ENCODE peak calls at places on chromosome 2, in five cellular contexts. W is epithelial cell of esophagus, M is mesendoderm, V is OCI-LY7, L is kidney. G is an unnamed sample.

GRCh38 chr2:240988146-240988545 is 10.3 kb upstream of the SNED1 start:
- DNase-seq in W (peak; percentile 21), M (peak; percentile 54), V (no peak), L (peak; percentile 32), G (no peak)

GRCh38 chr2:146324954-146325353 is 1519.9 kb upstream of the ACVR2A start:
- DNase-seq in W (peak; percentile 76), M (no peak), V (no peak), L (no peak), G (no peak)

GRCh38 chr2:15363142-15363541 is 198.0 kb downstream of the NBAS start:
- DNase-seq in W (peak; percentile 81), M (peak; percentile 60), V (no peak), L (no peak), G (no peak)

GRCh38 chr2:172427990-172428840 is 829 bp downstream of the ITGA6 start:
- DNase-seq in W (no peak), M (peak; percentile 78), V (no peak), L (peak; percentile 86), G (peak; percentile 77)

GRCh38 chr2:223688094-223688835 is 86.1 kb upstream of the SCG2 start:
- DNase-seq in W (no peak), M (peak; percentile 93), V (no peak), L (no peak), G (peak; percentile 30)

GRCh38 chr2:44770221-44771187 is 171.0 kb upstream of the SIX3 start:
- DNase-seq in W (no peak), M (no peak), V (no peak), L (no peak), G (no peak)

GRCh38 chr2:200787351-200788128 is 24.2 kb upstream of the BZW1 start:
- DNase-seq in W (peak; percentile 98), M (no peak), V (no peak), L (no peak), G (no peak)

GRCh38 chr2:105822186-105822585 is 77.5 kb downstream of the NCK2 start:
- DNase-seq in W (no peak), M (no peak), V (no peak), L (no peak), G (peak; percentile 28)

GRCh38 chr2:166375736-166376487 is at the start of gene SCN9A:
- DNase-seq in W (peak; percentile 70), M (peak; percentile 89), V (no peak), L (peak; percentile 91), G (peak; percentile 73)

GRCh38 chr2:101617786-101618185 is 79.7 kb upstream of the MAP4K4 start:
- DNase-seq in W (no peak), M (no peak), V (no peak), L (no peak), G (no peak)

GRCh38 chr2:220959391-220959802 is 612.7 kb downstream of the EPHA4 start:
- DNase-seq in W (no peak), M (no peak), V (no peak), L (no peak), G (no peak)

GRCh38 chr2:73827018-73827417 is 1.7 kb upstream of the STAMBP start:
- DNase-seq in W (peak; percentile 67), M (no peak), V (peak; percentile 60), L (no peak), G (peak; percentile 31)

GRCh38 chr2:96156011-96156820 is 11.0 kb upstream of the DUSP2 start:
- DNase-seq in W (no peak), M (no peak), V (no peak), L (peak; percentile 16), G (no peak)

GRCh38 chr2:105741216-105741615 is 3.5 kb upstream of the NCK2 start:
- DNase-seq in W (no peak), M (no peak), V (no peak), L (no peak), G (no peak)

GRCh38 chr2:60926751-60927568 is 45.6 kb downstream of the REL start:
- DNase-seq in W (peak; percentile 17), M (no peak), V (no peak), L (no peak), G (no peak)

GRCh38 chr2:137333386-137333972 is 568.1 kb downstream of the THSD7B start:
- DNase-seq in W (peak; percentile 70), M (no peak), V (no peak), L (no peak), G (no peak)

GRCh38 chr2:147639891-147640290 is 204.9 kb upstream of the ACVR2A start:
- DNase-seq in W (no peak), M (no peak), V (no peak), L (no peak), G (peak; percentile 20)

GRCh38 chr2:75561566-75562512 is 1.1 kb upstream of the EVA1A start:
- DNase-seq in W (peak; percentile 70), M (no peak), V (no peak), L (no peak), G (no peak)
- H3K4me3 ChIP-seq in W (no peak overlapping the region), M (no peak overlapping the region), V (no peak overlapping the region), L (peak overlapping the region; percentile 76), G (no peak overlapping the region)

GRCh38 chr2:237674731-237675276 is 47.4 kb downstream of the LRRFIP1 start:
- DNase-seq in W (peak; percentile 75), M (peak; percentile 92), V (peak; percentile 86), L (peak; percentile 95), G (peak; percentile 73)
- H3K4me3 ChIP-seq in W (no peak overlapping the region), M (no peak overlapping the region), V (peak overlapping the region; percentile 65), L (peak overlapping the region; percentile 53), G (no peak overlapping the region)

GRCh38 chr2:112690853-112691390 is 29.9 kb upstream of the NT5DC4 start:
- DNase-seq in W (peak; percentile 85), M (peak; percentile 71), V (peak; percentile 76), L (peak; percentile 82), G (peak; percentile 68)
- H3K4me3 ChIP-seq in W (no peak overlapping the region), M (no peak overlapping the region), V (no peak overlapping the region), L (peak overlapping the region; percentile 16), G (no peak overlapping the region)

GRCh38 chr2:55054076-55054475 is 3.8 kb upstream of the RTN4 start:
- DNase-seq in W (no peak), M (no peak), V (peak; percentile 44), L (no peak), G (no peak)
- H3K4me3 ChIP-seq in W (no peak overlapping the region), M (no peak overlapping the region), V (no peak overlapping the region), L (no peak overlapping the region), G (no peak overlapping the region)